ENCODE peak calls at places on chromosome 16, in four cellular contexts. D is fibroblast of the aortic adventitia, I is progenitor cell of endocrine pancreas, X is endodermal cell. P is an unnamed sample.

GRCh38 chr16:72189865-72190371 is 18.0 kb upstream of the PMFBP1 start:
- DNase-seq in D (peak), I (no peak), X (no peak), P (no peak)

GRCh38 chr16:66553223-66553622 is 847 bp downstream of the CKLF start:
- DNase-seq in D (no peak), I (no peak), X (no peak), P (no peak)

GRCh38 chr16:46673320-46674013 is 15.5 kb downstream of the VPS35 start:
- DNase-seq in D (peak), I (peak), X (peak), P (peak)

GRCh38 chr16:35194681-35195080 is 1735.3 kb downstream of the TP53TG3F start:
- DNase-seq in D (no peak), I (no peak), X (no peak), P (no peak)

GRCh38 chr16:24524855-24525652 is 14.3 kb upstream of the RBBP6 start:
- DNase-seq in D (peak), I (no peak), X (no peak), P (no peak)

GRCh38 chr16:29975811-29976511 is 2.3 kb downstream of the TAOK2 start:
- DNase-seq in D (peak), I (no peak), X (no peak), P (no peak)

GRCh38 chr16:75000481-75001081 is 1.8 kb downstream of the ZNRF1 start:
- DNase-seq in D (peak), I (no peak), X (peak), P (no peak)

GRCh38 chr16:87464691-87465300 is 28.0 kb downstream of the ZCCHC14 start:
- DNase-seq in D (peak), I (no peak), X (no peak), P (no peak)

GRCh38 chr16:30924797-30925645 is 1.6 kb downstream of the FBXL19 start:
- DNase-seq in D (peak), I (no peak), X (peak), P (no peak)

GRCh38 chr16:11191665-11192064 is 64.3 kb downstream of the SOCS1 start:
- DNase-seq in D (no peak), I (no peak), X (no peak), P (no peak)

GRCh38 chr16:70694088-70694487 is 8.2 kb upstream of the MTSS2 start:
- DNase-seq in D (peak), I (no peak), X (peak), P (peak)

GRCh38 chr16:62041401-62041800 is 5.2 kb upstream of the CDH8 start:
- DNase-seq in D (no peak), I (peak), X (peak), P (peak)

GRCh38 chr16:79334127-79334526 is 266.4 kb downstream of the MAF start:
- DNase-seq in D (no peak), I (no peak), X (peak), P (peak)

GRCh38 chr16:1324286-1324826 is 9.1 kb upstream of the BAIAP3 start:
- DNase-seq in D (no peak), I (no peak), X (no peak), P (no peak)

GRCh38 chr16:68995011-68995504 is 110.4 kb upstream of the HAS3 start:
- DNase-seq in D (peak), I (no peak), X (peak), P (peak)

GRCh38 chr16:68249361-68249760 is 4.2 kb downstream of the PLA2G15 start:
- DNase-seq in D (no peak), I (no peak), X (no peak), P (no peak)

GRCh38 chr16:75624921-75625334 is 1.8 kb upstream of the ADAT1 start:
- DNase-seq in D (peak), I (no peak), X (no peak), P (no peak)

GRCh38 chr16:79966226-79966625 is 365.7 kb upstream of the MAF start:
- DNase-seq in D (no peak), I (no peak), X (no peak), P (no peak)

GRCh38 chr16:57619133-57619605 is 9.3 kb upstream of the ADGRG1 start:
- DNase-seq in D (no peak), I (no peak), X (peak), P (no peak)

GRCh38 chr16:30535777-30536190 is 1.1 kb upstream of the ZNF747 start:
- DNase-seq in D (peak), I (no peak), X (peak), P (peak)

GRCh38 chr16:27237229-27238015 is 31.1 kb downstream of the NSMCE1 start:
- DNase-seq in D (no peak), I (no peak), X (no peak), P (no peak)

GRCh38 chr16:57519796-57520360 is 16.5 kb downstream of the CCDC102A start:
- DNase-seq in D (peak), I (peak), X (peak), P (peak)

GRCh38 chr16:88088161-88088581 is 136.9 kb downstream of the BANP start:
- DNase-seq in D (peak), I (no peak), X (no peak), P (no peak)

GRCh38 chr16:66924527-66925321 is 611 bp downstream of the RRAD start:
- DNase-seq in D (no peak), I (peak), X (peak), P (no peak)

GRCh38 chr16:82684246-82684645 is 57.5 kb downstream of the CDH13 start:
- DNase-seq in D (no peak), I (no peak), X (no peak), P (no peak)

GRCh38 chr16:18797746-18798145 is 3.6 kb downstream of the ARL6IP1 start:
- DNase-seq in D (no peak), I (no peak), X (no peak), P (no peak)

GRCh38 chr16:14309906-14310305 is 238.8 kb downstream of the MRTFB start:
- DNase-seq in D (peak), I (no peak), X (peak), P (no peak)

GRCh38 chr16:9012848-9013507 is 49.3 kb upstream of the USP7 start:
- DNase-seq in D (no peak), I (peak), X (peak), P (no peak)
- TF ChIP-seq CTCF in D (no peak), I (no peak), X (peak), P (no peak)

DNA sequence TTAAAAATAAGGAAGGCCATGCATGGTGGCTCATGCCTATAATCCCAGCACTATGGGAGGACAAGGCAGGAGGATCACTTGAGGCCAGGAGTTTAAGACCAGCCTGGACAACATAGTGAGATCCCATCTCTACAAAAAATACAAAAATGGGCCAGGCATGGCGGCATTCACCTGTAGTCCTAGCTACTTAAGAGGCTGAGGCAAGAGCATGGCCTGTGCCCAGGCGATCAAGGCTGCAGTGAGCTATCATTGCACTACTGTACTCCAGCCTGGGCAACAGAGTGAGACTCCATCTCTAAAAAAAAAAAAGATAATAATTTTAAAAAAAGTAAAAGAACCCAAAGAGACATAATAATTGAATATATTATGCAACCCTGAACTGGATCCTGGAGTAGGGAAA is 83.6 kb upstream of the ZNF423 start:
- DNase-seq in D (no peak), I (no peak), X (no peak), P (no peak)
- TF ChIP-seq CTCF in D (no peak), I (no peak), X (no peak), P (no peak)

GRCh38 chr16:85454171-85454883 is 158.8 kb upstream of the GSE1 start:
- DNase-seq in D (peak), I (no peak), X (no peak), P (no peak)

GRCh38 chr16:85453179-85453678 is 159.9 kb upstream of the GSE1 start:
- DNase-seq in D (no peak), I (no peak), X (no peak), P (no peak)

GRCh38 chr16:85451646-85452363 is 161.3 kb upstream of the GSE1 start:
- DNase-seq in D (no peak), I (no peak), X (no peak), P (no peak)

GRCh38 chr16:85453701-85454100 is 159.4 kb upstream of the GSE1 start:
- DNase-seq in D (no peak), I (no peak), X (no peak), P (no peak)

GRCh38 chr16:85452364-85453178 is 160.6 kb upstream of the GSE1 start:
- DNase-seq in D (no peak), I (no peak), X (no peak), P (no peak)
- TF ChIP-seq CTCF in D (no peak), I (no peak), X (peak), P (no peak)

GRCh38 chr16:3669067-3669466 is 14.6 kb downstream of the DNASE1 start:
- DNase-seq in D (no peak), I (no peak), X (no peak), P (no peak)

GRCh38 chr16:3662601-3663000 is 8.1 kb downstream of the DNASE1 start:
- DNase-seq in D (no peak), I (no peak), X (no peak), P (no peak)

GRCh38 chr16:3668626-3669025 is 14.1 kb downstream of the DNASE1 start:
- DNase-seq in D (no peak), I (no peak), X (no peak), P (no peak)

GRCh38 chr16:3664187-3664896 is 9.9 kb downstream of the DNASE1 start:
- DNase-seq in D (no peak), I (no peak), X (no peak), P (no peak)

DNA sequence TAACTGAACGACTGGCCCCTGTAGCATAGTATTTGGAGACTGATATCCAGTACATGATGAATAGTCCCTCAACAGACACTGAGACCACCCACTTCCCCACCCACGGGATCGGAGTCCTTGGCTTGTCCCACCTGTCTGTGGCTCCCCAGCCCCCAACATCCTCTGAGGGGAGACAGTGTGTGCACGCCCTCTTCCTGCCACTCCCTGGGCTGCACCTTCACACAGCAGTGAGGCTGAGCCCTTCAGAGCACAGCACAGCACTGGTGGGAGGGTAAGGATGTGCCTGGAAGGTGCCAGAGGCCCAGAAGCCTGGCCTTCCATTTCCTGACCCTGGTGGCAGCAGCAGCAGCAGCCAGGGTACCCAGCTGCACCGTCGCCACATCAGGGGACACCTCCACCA is 11.0 kb downstream of the DNASE1 start:
- DNase-seq in D (no peak), I (no peak), X (no peak), P (no peak)
- TF ChIP-seq CTCF in D (no peak), I (no peak), X (no peak), P (no peak)

DNA sequence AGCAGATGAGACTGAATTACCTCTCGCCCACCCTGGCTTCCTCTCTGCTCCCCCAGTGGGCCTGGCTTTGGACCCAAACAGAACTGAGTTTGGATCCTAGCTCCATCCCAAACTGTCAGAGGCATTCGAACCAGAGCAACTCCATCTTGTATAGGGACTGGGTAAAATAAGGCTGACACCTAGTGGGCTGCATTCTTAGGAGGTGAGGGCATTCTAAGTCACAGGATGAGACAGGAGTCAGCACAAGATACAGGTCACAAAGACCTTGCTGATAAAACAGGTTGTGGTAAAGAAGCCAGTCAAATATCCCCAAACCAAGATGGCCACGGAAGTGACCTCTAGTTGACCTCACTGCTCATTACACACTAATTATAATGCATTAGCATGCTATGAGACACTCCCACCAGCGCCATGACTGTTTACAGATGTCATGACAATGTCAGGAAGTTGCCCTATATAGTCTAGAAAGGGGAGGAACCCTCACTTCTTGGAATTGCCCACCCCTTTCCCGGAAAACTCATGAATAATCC is 44.4 kb downstream of the LYRM1 start:
- DNase-seq in D (peak), I (no peak), X (peak), P (no peak)
- TF ChIP-seq CTCF in D (no peak), I (no peak), X (no peak), P (peak)

GRCh38 chr16:56279132-56279531 is 87.8 kb downstream of the GNAO1 start:
- DNase-seq in D (no peak), I (no peak), X (no peak), P (no peak)

GRCh38 chr16:56278196-56278855 is 87.0 kb downstream of the GNAO1 start:
- DNase-seq in D (no peak), I (no peak), X (no peak), P (peak)

GRCh38 chr16:56282455-56282854 is 91.2 kb downstream of the GNAO1 start:
- DNase-seq in D (no peak), I (no peak), X (no peak), P (no peak)

GRCh38 chr16:56279914-56280313 is 88.6 kb downstream of the GNAO1 start:
- DNase-seq in D (no peak), I (no peak), X (no peak), P (no peak)

DNA sequence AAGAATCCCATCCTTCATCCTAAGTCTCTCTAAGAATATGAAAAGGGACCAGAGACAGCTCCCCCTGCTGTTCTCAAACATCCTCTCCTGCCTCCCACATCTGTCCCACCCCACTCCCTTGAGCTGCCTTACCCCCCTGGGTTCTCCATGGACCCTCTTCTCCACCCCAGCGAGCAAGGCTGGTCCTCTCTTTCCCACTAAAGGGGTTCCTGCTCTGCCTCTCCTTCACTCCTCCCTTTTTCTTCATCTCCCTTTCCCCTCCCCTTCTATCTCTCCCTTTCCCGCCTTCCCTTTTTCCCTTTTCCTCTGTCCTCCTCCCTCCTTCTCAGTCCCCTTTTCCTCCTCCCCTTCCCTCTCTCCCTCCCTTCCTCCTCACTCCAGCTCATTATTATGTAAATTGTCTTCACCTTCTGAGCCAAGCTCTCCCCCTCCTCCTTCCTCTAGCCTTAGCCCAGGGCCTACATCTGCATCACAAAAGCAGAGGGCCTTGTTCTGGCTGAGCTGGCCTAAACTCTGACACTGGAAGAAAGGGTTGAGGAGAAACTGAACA is 90.0 kb downstream of the GNAO1 start:
- DNase-seq in D (no peak), I (no peak), X (peak), P (peak)
- TF ChIP-seq CTCF in D (peak), I (peak), X (peak), P (peak)